ENCODE peak calls at places on chromosomes 12 and 14, in nine cellular contexts. Z is PC-3, T is ovary, L is left lung, X is tibial artery, F is tibial nerve, O is heart left ventricle, R is fibroblast of lung, J is endodermal cell. P is an unnamed sample.
A peak's percentile ranks its signal among the peaks of the same experiment; 100 is the strongest.

GRCh38 chr14:85387181-85387580 is 142.8 kb upstream of the FLRT2 start:
- DNase-seq in Z (no peak), T (no peak), L (no peak), X (no peak), F (no peak), O (no peak), R (no peak), J (no peak), P (no peak)

GRCh38 chr14:69535230-69535848 is 39.3 kb downstream of the CCDC177 start:
- DNase-seq in Z (peak; percentile 71), T (no peak), L (peak; percentile 50), X (peak; percentile 62), F (no peak), O (no peak), R (peak; percentile 46), J (peak; percentile 91), P (peak; percentile 18)

GRCh38 chr12:52380271-52380694 is 5.2 kb downstream of the KRT84 start:
- DNase-seq in Z (peak; percentile 54), T (no peak), L (no peak), X (no peak), F (no peak), O (no peak), R (no peak), J (peak; percentile 91), P (peak; percentile 8)

GRCh38 chr14:52895000-52895399 is 55.9 kb downstream of the FERMT2 start:
- DNase-seq in Z (no peak), T (no peak), L (no peak), X (no peak), F (no peak), O (no peak), R (peak; percentile 65), J (no peak), P (no peak)

GRCh38 chr12:50162225-50162624 is 4.9 kb downstream of the CERS5 start:
- DNase-seq in Z (no peak), T (no peak), L (no peak), X (no peak), F (no peak), O (no peak), R (peak; percentile 35), J (no peak), P (no peak)

GRCh38 chr12:113469224-113469652 is 2.4 kb downstream of the LHX5 start:
- DNase-seq in Z (no peak), T (no peak), L (no peak), X (no peak), F (no peak), O (no peak), R (no peak), J (no peak), P (no peak)

GRCh38 chr14:70789361-70789760 is 20.0 kb downstream of the MAP3K9 start:
- DNase-seq in Z (peak; percentile 86), T (peak; percentile 36), L (peak; percentile 55), X (no peak), F (no peak), O (no peak), R (peak; percentile 78), J (no peak), P (no peak)

GRCh38 chr12:122099280-122099749 is 20.8 kb downstream of the MLXIP start:
- DNase-seq in Z (no peak), T (no peak), L (no peak), X (no peak), F (no peak), O (no peak), R (no peak), J (peak; percentile 45), P (no peak)

GRCh38 chr14:68978550-68978911 is 571 bp downstream of the ACTN1 start:
- DNase-seq in Z (peak; percentile 64), T (peak; percentile 78), L (peak; percentile 71), X (peak; percentile 86), F (peak; percentile 34), O (peak; percentile 64), R (peak; percentile 51), J (peak; percentile 91), P (no peak)

GRCh38 chr14:64714432-64715025 is 10.3 kb downstream of the PLEKHG3 start:
- DNase-seq in Z (no peak), T (no peak), L (no peak), X (peak; percentile 39), F (no peak), O (peak; percentile 5), R (no peak), J (peak; percentile 29), P (no peak)

GRCh38 chr12:115362319-115362976 is 678.5 kb upstream of the TBX3 start:
- DNase-seq in Z (peak; percentile 48), T (no peak), L (no peak), X (no peak), F (no peak), O (no peak), R (peak; percentile 23), J (no peak), P (no peak)

GRCh38 chr12:98736352-98737326 is 91.5 kb downstream of the APAF1 start:
- DNase-seq in Z (peak; percentile 51), T (no peak), L (no peak), X (no peak), F (no peak), O (no peak), R (no peak), J (peak; percentile 85), P (no peak)

GRCh38 chr12:76763746-76764675 is at the start of gene ZDHHC17:
- DNase-seq in Z (peak; percentile 94), T (peak; percentile 91), L (peak; percentile 92), X (peak; percentile 95), F (peak; percentile 77), O (peak; percentile 94), R (peak; percentile 89), J (peak; percentile 99), P (peak; percentile 76)

GRCh38 chr12:125312471-125312870 is 247.2 kb downstream of the AACS start:
- DNase-seq in Z (no peak), T (no peak), L (no peak), X (no peak), F (no peak), O (no peak), R (no peak), J (peak; percentile 27), P (no peak)
- H3K27ac ChIP-seq in Z (no peak overlapping the region), T (no peak overlapping the region), L (no peak overlapping the region), X (no peak overlapping the region), F (no peak overlapping the region), O (no peak overlapping the region), R (no peak overlapping the region), J (no peak overlapping the region), P (no peak overlapping the region)

DNA sequence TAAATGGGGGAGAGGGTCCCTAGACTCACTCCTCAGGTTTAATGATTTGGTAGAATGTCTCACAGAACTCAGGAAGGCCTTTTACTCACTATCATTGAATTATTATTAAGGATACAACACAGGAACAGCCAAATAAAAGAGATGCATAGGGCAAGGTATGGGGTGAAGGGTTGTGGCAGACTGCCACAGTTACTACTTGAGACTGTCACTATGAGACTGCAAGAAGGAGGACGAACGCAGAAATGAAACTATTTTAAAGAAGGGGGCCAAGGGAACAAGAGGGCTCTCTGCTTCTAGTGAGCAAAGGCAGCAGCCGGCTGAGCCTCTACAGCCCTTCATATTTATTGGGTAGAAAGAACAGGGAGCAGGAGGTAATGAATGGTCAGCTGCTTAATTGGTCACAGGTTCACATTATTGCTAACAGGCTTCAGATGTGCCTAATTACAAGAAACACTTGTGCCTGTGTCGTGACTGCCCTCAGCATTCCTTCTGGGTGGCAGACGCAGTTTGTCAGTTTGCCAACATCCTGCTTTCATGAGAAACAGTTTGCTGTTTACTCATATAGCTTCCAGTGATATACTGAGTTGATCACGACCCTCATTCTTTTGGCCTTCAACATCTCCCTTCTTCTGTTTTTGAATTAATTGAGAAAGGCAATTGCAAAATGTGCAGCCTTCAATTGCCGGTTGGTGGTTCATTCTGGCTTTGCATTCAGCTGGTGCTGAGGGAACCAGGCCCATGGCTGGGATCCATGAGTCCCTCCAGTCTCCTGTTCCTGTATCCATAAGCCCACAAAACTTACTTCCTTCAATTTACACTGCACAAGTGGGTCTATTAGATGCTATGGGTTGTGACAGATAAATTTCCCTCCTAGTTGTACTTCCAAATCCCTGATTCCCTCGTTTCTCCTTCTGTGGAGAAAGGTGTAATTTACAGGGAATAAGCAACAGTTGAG is 82.8 kb upstream of the PLEKHG7 start:
- DNase-seq in Z (peak; percentile 66), T (no peak), L (no peak), X (no peak), F (no peak), O (no peak), R (peak; percentile 41), J (no peak), P (no peak)
- H3K27ac ChIP-seq in Z (peak overlapping the region; percentile 88), T (no peak overlapping the region), L (no peak overlapping the region), X (no peak overlapping the region), F (no peak overlapping the region), O (no peak overlapping the region), R (no peak overlapping the region), J (no peak overlapping the region), P (no peak overlapping the region)

GRCh38 chr12:2641761-2642160 is 153.0 kb upstream of the FKBP4 start:
- DNase-seq in Z (no peak), T (no peak), L (no peak), X (peak; percentile 38), F (no peak), O (no peak), R (no peak), J (peak; percentile 54), P (no peak)

GRCh38 chr12:2640709-2641108 is 154.1 kb upstream of the FKBP4 start:
- DNase-seq in Z (peak; percentile 81), T (no peak), L (peak; percentile 73), X (peak; percentile 94), F (no peak), O (peak; percentile 86), R (peak; percentile 99), J (peak; percentile 84), P (peak; percentile 48)

GRCh38 chr12:2639020-2639298 is 155.8 kb upstream of the FKBP4 start:
- DNase-seq in Z (no peak), T (no peak), L (no peak), X (no peak), F (no peak), O (no peak), R (no peak), J (no peak), P (no peak)

GRCh38 chr12:2641209-2641608 is 153.6 kb upstream of the FKBP4 start:
- DNase-seq in Z (peak; percentile 10), T (no peak), L (no peak), X (peak; percentile 65), F (no peak), O (peak; percentile 70), R (peak; percentile 14), J (peak; percentile 93), P (no peak)

DNA sequence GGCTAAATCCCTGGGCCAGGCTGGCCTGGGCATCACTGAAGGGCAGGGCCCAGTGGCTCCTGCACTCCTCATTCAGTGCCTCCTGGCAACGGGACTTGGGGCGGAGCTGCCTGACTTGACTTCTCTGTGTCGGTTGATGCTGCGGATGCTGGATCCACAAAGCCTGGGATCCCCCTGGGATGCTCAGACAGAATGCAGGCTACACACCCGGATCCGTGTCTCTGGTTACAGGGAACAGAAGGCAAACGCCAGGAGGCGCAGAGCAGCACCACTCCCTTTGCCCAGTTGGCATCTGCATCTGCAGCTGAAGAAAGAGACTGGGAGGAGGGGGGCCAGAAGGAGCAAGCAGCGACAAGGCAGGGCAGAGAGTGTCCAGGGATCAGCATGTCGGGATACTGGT is 154.5 kb upstream of the FKBP4 start:
- DNase-seq in Z (no peak), T (no peak), L (no peak), X (peak; percentile 77), F (no peak), O (no peak), R (no peak), J (peak; percentile 64), P (no peak)
- H3K27ac ChIP-seq in Z (no peak overlapping the region), T (no peak overlapping the region), L (no peak overlapping the region), X (peak overlapping the region; percentile 77), F (peak overlapping the region; percentile 64), O (no peak overlapping the region), R (peak overlapping the region; percentile 89), J (no peak overlapping the region), P (peak overlapping the region; percentile 14)

DNA sequence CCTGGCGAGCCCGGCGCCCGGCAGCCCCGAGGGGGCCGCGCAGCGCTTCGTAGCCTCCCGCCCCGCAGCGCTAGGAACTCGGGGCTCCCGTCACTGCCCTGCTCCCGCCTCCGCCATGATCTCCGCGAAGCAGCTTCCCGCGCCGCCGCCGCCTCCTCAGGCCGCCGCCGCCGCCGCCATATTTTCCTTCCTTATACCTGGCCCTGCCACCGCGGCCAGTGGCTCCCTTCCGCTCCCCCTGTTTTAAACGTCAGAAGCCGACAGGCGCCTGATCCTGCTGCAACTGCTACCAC is 286 bp downstream of the PPP4R3A start:
- DNase-seq in Z (no peak), T (no peak), L (no peak), X (no peak), F (no peak), O (no peak), R (no peak), J (no peak), P (peak; percentile 66)
- H3K27ac ChIP-seq in Z (peak overlapping the region; percentile 96), T (peak overlapping the region; percentile 94), L (peak overlapping the region; percentile 98), X (peak overlapping the region; percentile 99), F (peak overlapping the region; percentile 97), O (peak overlapping the region; percentile 99), R (peak overlapping the region; percentile 94), J (peak overlapping the region; percentile 99), P (peak overlapping the region; percentile 97)

P was measured in caudate nucleus.